ENCODE peak calls at places on chromosomes 7 and 10, in six cellular contexts. J is esophagus squamous epithelium, P is cardiac fibroblast, K is HepG2, B is heart right ventricle, E is pancreas. F is an unnamed sample.

GRCh38 chr10:127853868-127854768 is 38.6 kb downstream of the CLRN3 start:
- DNase-seq in J (peak), P (peak), K (peak), B (peak), E (peak), F (peak)

GRCh38 chr10:133225707-133226191 is 4.3 kb upstream of the UTF1 start:
- DNase-seq in J (no peak), P (no peak), K (no peak), B (no peak), E (no peak), F (no peak)

GRCh38 chr7:50317221-50317678 is 12.7 kb downstream of the IKZF1 start:
- DNase-seq in J (no peak), P (no peak), K (no peak), B (no peak), E (no peak), F (no peak)

GRCh38 chr7:1839701-1840100 is 169.6 kb downstream of the ELFN1 start:
- DNase-seq in J (no peak), P (no peak), K (no peak), B (no peak), E (no peak), F (no peak)

GRCh38 chr7:748446-748845 is 21.4 kb upstream of the PRKAR1B start:
- DNase-seq in J (no peak), P (no peak), K (no peak), B (no peak), E (no peak), F (no peak)

GRCh38 chr10:107814865-107815487 is 650.5 kb upstream of the SORCS1 start:
- DNase-seq in J (no peak), P (peak), K (peak), B (peak), E (peak), F (peak)

GRCh38 chr10:123509338-123509737 is 156.8 kb upstream of the GPR26 start:
- DNase-seq in J (no peak), P (no peak), K (no peak), B (no peak), E (no peak), F (no peak)

GRCh38 chr7:39946693-39947092 is 3.4 kb upstream of the CDK13 start:
- DNase-seq in J (no peak), P (no peak), K (no peak), B (no peak), E (no peak), F (no peak)

GRCh38 chr7:80134536-80135305 is at the start of gene GNAI1:
- DNase-seq in J (no peak), P (peak), K (peak), B (peak), E (peak), F (no peak)

GRCh38 chr10:67785098-67785497 is 52.9 kb downstream of the DNAJC12 start:
- DNase-seq in J (no peak), P (no peak), K (no peak), B (no peak), E (no peak), F (no peak)

GRCh38 chr10:60206735-60207134 is 182.9 kb downstream of the ANK3 start:
- DNase-seq in J (no peak), P (peak), K (no peak), B (no peak), E (no peak), F (no peak)

GRCh38 chr7:48575516-48575915 is 348.8 kb upstream of the CDC14C start:
- DNase-seq in J (no peak), P (no peak), K (no peak), B (no peak), E (no peak), F (no peak)

GRCh38 chr7:100489824-100490223 is 6.1 kb downstream of the NYAP1 start:
- DNase-seq in J (no peak), P (peak), K (peak), B (no peak), E (peak), F (peak)

GRCh38 chr7:5870311-5870710 is 10.3 kb upstream of the OCM start:
- DNase-seq in J (no peak), P (no peak), K (no peak), B (no peak), E (no peak), F (no peak)

GRCh38 chr7:192035-192649 is at the start of gene FAM20C:
- DNase-seq in J (no peak), P (peak), K (no peak), B (peak), E (peak), F (peak)

GRCh38 chr10:110398419-110399162 is 93.9 kb upstream of the SMNDC1 start:
- DNase-seq in J (peak), P (peak), K (peak), B (peak), E (peak), F (peak)

GRCh38 chr7:36036590-36036989 is 116.5 kb upstream of the EEPD1 start:
- DNase-seq in J (no peak), P (peak), K (no peak), B (peak), E (peak), F (no peak)

GRCh38 chr7:155893176-155893575 is 80.9 kb upstream of the SHH start:
- DNase-seq in J (no peak), P (no peak), K (no peak), B (no peak), E (no peak), F (no peak)

GRCh38 chr10:11902646-11903045 is 79.5 kb downstream of the PROSER2 start:
- DNase-seq in J (no peak), P (no peak), K (no peak), B (no peak), E (no peak), F (no peak)

GRCh38 chr10:71001470-71001869 is 113.1 kb upstream of the PCBD1 start:
- DNase-seq in J (no peak), P (no peak), K (no peak), B (no peak), E (no peak), F (no peak)

GRCh38 chr10:102024799-102025198 is 31.2 kb downstream of the ARMH3 start:
- DNase-seq in J (no peak), P (no peak), K (no peak), B (no peak), E (no peak), F (no peak)

GRCh38 chr10:110214380-110214826 is 7.0 kb downstream of the MXI1 start:
- DNase-seq in J (no peak), P (no peak), K (no peak), B (no peak), E (peak), F (peak)

GRCh38 chr7:114938785-114939184 is 16.9 kb downstream of the MDFIC start:
- DNase-seq in J (no peak), P (no peak), K (no peak), B (no peak), E (no peak), F (no peak)

GRCh38 chr10:122116331-122116730 is 127.4 kb downstream of the TACC2 start:
- DNase-seq in J (no peak), P (peak), K (peak), B (no peak), E (peak), F (no peak)

GRCh38 chr10:30433286-30433778 is 652 bp upstream of the MAP3K8 start:
- DNase-seq in J (peak), P (peak), K (peak), B (peak), E (peak), F (no peak)

GRCh38 chr10:59255463-59255862 is 79.0 kb downstream of the PHYHIPL start:
- DNase-seq in J (no peak), P (no peak), K (no peak), B (no peak), E (no peak), F (no peak)

GRCh38 chr7:100577507-100577906 is 3.8 kb upstream of the SAP25 start:
- DNase-seq in J (no peak), P (no peak), K (no peak), B (no peak), E (no peak), F (no peak)

GRCh38 chr7:127650842-127651555 is 995 bp upstream of the SND1 start:
- DNase-seq in J (no peak), P (no peak), K (no peak), B (no peak), E (no peak), F (no peak)

GRCh38 chr7:106982415-106982814 is 62.1 kb upstream of the PRKAR2B start:
- DNase-seq in J (no peak), P (no peak), K (no peak), B (no peak), E (no peak), F (peak)

GRCh38 chr7:32869716-32870115 is 21.8 kb downstream of the KBTBD2 start:
- DNase-seq in J (no peak), P (no peak), K (no peak), B (no peak), E (no peak), F (no peak)

GRCh38 chr7:2087744-2088143 is 145.0 kb downstream of the MAD1L1 start:
- DNase-seq in J (no peak), P (no peak), K (no peak), B (no peak), E (no peak), F (no peak)

GRCh38 chr10:89563861-89564478 is 28.6 kb upstream of the SLC16A12 start:
- DNase-seq in J (no peak), P (peak), K (peak), B (peak), E (no peak), F (peak)

GRCh38 chr7:836429-836828 is 4.2 kb downstream of the SUN1 start:
- DNase-seq in J (no peak), P (peak), K (peak), B (no peak), E (no peak), F (no peak)

GRCh38 chr7:48876087-48876486 is 48.3 kb upstream of the CDC14C start:
- DNase-seq in J (no peak), P (no peak), K (no peak), B (no peak), E (no peak), F (no peak)

GRCh38 chr10:132535065-132535651 is 2.4 kb upstream of the INPP5A start:
- DNase-seq in J (no peak), P (no peak), K (no peak), B (no peak), E (no peak), F (no peak)

GRCh38 chr10:15172306-15172840 is 3.9 kb upstream of the NMT2 start:
- DNase-seq in J (no peak), P (no peak), K (no peak), B (no peak), E (no peak), F (no peak)

GRCh38 chr7:87159538-87159937 is 7.3 kb downstream of the DMTF1 start:
- DNase-seq in J (no peak), P (no peak), K (no peak), B (no peak), E (no peak), F (no peak)

GRCh38 chr7:87155788-87156187 is 3.5 kb downstream of the DMTF1 start:
- DNase-seq in J (no peak), P (no peak), K (no peak), B (no peak), E (no peak), F (no peak)

GRCh38 chr7:87154569-87154968 is 2.3 kb downstream of the DMTF1 start:
- DNase-seq in J (no peak), P (no peak), K (no peak), B (no peak), E (no peak), F (no peak)

GRCh38 chr7:87154166-87154565 is 1.9 kb downstream of the DMTF1 start:
- DNase-seq in J (no peak), P (no peak), K (no peak), B (no peak), E (no peak), F (no peak)

GRCh38 chr7:87156709-87157108 is 4.5 kb downstream of the DMTF1 start:
- DNase-seq in J (no peak), P (no peak), K (no peak), B (no peak), E (no peak), F (no peak)
- H3K4me3 ChIP-seq in J (no peak), P (no peak), K (peak), B (no peak), E (no peak), F (no peak)

GRCh38 chr10:80372675-80373074 is 16.1 kb downstream of the DYDC2 start:
- DNase-seq in J (no peak), P (no peak), K (no peak), B (no peak), E (no peak), F (no peak)
- TF ChIP-seq CTCF in J (no peak), P (no peak), K (no peak), B (no peak), E (no peak), F (no peak)

GRCh38 chr7:148854975-148855374 is 29.1 kb downstream of the EZH2 start:
- DNase-seq in J (no peak), P (no peak), K (no peak), B (no peak), E (no peak), F (no peak)

GRCh38 chr7:148856891-148857290 is 27.2 kb downstream of the EZH2 start:
- DNase-seq in J (no peak), P (no peak), K (no peak), B (no peak), E (no peak), F (no peak)

GRCh38 chr7:148852272-148852671 is 31.8 kb downstream of the EZH2 start:
- DNase-seq in J (no peak), P (no peak), K (no peak), B (no peak), E (no peak), F (no peak)

GRCh38 chr7:148858489-148858888 is 25.6 kb downstream of the EZH2 start:
- DNase-seq in J (no peak), P (no peak), K (no peak), B (no peak), E (no peak), F (no peak)

DNA sequence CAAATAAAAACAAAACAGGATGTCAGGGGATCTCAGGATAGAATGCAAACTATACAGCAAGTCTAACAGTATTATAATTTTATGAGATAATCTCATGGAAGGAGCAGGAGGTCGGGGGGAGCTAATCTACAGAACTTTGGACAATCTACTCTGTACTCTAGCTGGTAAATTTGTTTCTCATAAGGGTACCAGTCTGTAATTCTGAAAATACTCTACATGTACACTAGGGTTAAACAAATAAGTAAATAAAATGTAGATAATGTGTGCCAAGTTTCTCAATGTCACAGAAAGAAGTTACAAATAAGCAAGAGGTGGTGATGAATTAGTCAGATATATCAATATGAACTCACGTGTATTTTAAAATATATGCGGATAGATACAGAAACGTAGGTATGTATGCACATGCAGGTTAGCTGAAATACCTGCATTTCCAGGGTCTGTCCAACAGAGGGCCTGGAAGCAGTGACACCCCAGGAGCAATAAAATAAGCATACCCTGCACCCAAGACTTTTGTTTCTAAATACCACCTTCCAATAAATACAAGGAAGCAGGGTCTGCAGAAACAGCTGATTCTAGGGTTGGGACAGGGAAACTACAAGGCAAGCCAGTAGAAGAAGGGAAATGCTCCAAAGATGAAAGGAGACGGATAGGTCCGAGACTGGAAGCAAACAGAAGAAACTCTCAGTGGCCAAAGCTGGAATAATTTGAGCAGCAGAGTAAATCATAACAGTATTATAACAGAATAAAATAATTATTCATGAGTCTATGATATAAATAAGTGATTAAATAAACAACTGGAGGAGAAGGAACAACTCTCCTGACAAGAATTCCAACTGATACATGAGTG is 27.8 kb downstream of the EZH2 start:
- DNase-seq in J (no peak), P (peak), K (peak), B (peak), E (peak), F (no peak)
- H3K4me3 ChIP-seq in J (no peak), P (no peak), K (no peak), B (no peak), E (no peak), F (no peak)

GRCh38 chr7:126185959-126186580 is 1066.7 kb downstream of the GRM8 start:
- DNase-seq in J (no peak), P (no peak), K (no peak), B (no peak), E (no peak), F (peak)
- TF ChIP-seq CTCF in J (no peak), P (no peak), K (no peak), B (no peak), E (no peak), F (no peak)

GRCh38 chr10:130190737-130191115 is 54.5 kb downstream of the GLRX3 start:
- DNase-seq in J (no peak), P (no peak), K (no peak), B (no peak), E (no peak), F (no peak)
- H3K4me3 ChIP-seq in J (peak), P (peak), K (peak), B (peak), E (peak), F (peak)

GRCh38 chr10:54002077-54002476 is 799.0 kb downstream of the PCDH15 start:
- DNase-seq in J (no peak), P (no peak), K (no peak), B (no peak), E (no peak), F (no peak)

GRCh38 chr10:53997953-53998352 is 803.1 kb downstream of the PCDH15 start:
- DNase-seq in J (no peak), P (no peak), K (peak), B (no peak), E (no peak), F (no peak)
- TF ChIP-seq CTCF in J (peak), P (no peak), K (peak), B (peak), E (no peak), F (peak)

DNA sequence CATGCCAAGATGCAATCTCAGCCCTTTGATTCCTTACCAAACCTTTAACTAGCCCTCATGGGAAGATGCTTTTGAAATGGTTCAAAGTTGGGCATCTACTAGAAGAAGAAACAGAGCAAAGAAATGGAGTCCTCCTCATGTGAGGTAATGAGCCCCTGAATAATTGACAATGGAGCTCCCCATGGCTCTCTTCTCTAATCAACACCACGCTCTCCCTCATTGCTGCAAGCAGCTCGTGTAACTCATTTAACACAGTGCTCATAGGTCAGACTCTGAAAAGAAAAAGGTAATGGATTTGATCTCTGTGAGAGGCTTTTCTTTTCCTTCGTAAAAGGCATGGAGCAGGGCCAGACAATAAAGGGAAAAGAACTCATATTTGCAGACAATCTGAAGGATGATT is 312.8 kb downstream of the PHTF2 start:
- DNase-seq in J (no peak), P (no peak), K (no peak), B (no peak), E (no peak), F (no peak)
- H3K4me3 ChIP-seq in J (no peak), P (no peak), K (no peak), B (no peak), E (no peak), F (no peak)

DNA sequence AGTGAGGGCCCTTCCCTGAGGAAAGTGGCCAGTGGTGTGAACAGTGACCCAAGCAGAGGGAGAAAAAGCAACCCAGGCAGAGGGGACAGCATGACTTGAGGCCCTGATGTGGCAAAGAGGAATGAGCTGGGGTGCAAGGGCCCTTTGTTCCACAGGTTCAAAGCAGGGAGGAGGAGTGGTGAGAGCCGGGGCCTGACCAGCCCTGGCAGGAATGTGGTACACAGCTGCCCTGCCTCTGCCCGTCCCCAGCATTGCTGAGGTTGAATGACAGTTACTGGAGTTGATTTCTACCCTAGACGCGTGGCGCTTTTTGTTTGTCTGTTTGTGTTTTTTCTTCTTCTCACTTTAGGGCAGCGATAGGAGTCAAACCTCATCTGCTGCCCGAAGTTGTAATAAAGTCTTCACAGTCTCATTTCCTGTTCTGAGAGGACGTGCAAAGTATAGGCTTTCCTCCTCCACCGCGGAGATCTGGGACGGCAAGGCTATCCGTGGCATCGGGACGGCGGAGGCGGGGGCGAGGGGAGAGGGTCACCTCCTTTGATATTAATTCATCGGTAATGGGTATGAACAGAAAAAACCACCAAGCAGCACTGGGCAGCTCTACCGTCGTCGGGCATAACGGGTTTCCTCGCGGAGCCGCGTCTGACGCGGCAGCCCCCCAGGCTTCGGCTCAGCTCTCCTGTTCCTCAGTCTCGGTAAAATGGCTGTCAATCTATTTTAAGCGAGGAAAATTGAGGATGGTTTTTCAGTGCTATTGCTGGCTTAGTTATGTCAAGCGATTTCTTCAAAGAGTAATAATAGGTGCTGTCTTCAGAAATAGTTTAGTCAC is 160.8 kb downstream of the LRMDA start:
- DNase-seq in J (no peak), P (no peak), K (no peak), B (no peak), E (no peak), F (no peak)
- TF ChIP-seq CTCF in J (no peak), P (no peak), K (no peak), B (no peak), E (no peak), F (no peak)

GRCh38 chr7:130903358-130903974 is 169.5 kb upstream of the KLF14 start:
- DNase-seq in J (no peak), P (peak), K (no peak), B (no peak), E (no peak), F (no peak)
- H3K4me3 ChIP-seq in J (no peak), P (no peak), K (no peak), B (no peak), E (no peak), F (no peak)

F was measured in astrocyte of the cerebellum.